ENCODE peak calls at places on chromosomes 12 and 14, in five cellular contexts. F, D, C, G and L are unnamed samples.

GRCh38 chr12:113897406-113897805 is 68.7 kb downstream of the RBM19 start:
- DNase-seq in G (no peak), C (no peak), F (no peak), D (no peak), L (no peak)

GRCh38 chr12:132347471-132347855 is 18.1 kb upstream of the GALNT9 start:
- DNase-seq in G (no peak), D (no peak), C (no peak), F (no peak), L (no peak)

GRCh38 chr12:96360550-96360949 is 39.7 kb downstream of the CDK17 start:
- DNase-seq in G (no peak), C (no peak), F (no peak), D (no peak), L (no peak)

GRCh38 chr12:68163546-68164210 is 4.1 kb upstream of the IFNG start:
- DNase-seq in G (no peak), D (no peak), F (no peak), C (no peak), L (no peak)

GRCh38 chr14:24965934-24966593 is 83.9 kb downstream of the STXBP6 start:
- DNase-seq in D (peak; percentile 90), C (no peak), G (peak; percentile 56), F (peak; percentile 28), L (peak; percentile 72)

GRCh38 chr12:69880566-69880965 is 55.5 kb downstream of the MYRFL start:
- DNase-seq in G (no peak), D (peak; percentile 38), C (no peak), F (peak; percentile 16), L (no peak)

GRCh38 chr12:56256326-56256960 is 1.7 kb downstream of the ANKRD52 start:
- DNase-seq in G (no peak), D (peak; percentile 46), C (no peak), F (no peak), L (no peak)

GRCh38 chr12:64669270-64669842 is 59.1 kb downstream of the RASSF3 start:
- DNase-seq in G (peak; percentile 66), F (no peak), D (peak; percentile 11), C (peak; percentile 70), L (peak; percentile 29)

GRCh38 chr14:94880805-94881204 is 110.9 kb upstream of the GSC start:
- DNase-seq in C (no peak), G (no peak), D (no peak), F (no peak), L (no peak)

GRCh38 chr12:9673404-9674225 is 4.1 kb downstream of the CLEC2D start:
- DNase-seq in F (peak; percentile 53), G (peak; percentile 81), C (peak; percentile 46), D (peak; percentile 92), L (peak; percentile 39)

GRCh38 chr14:28773917-28774691 is 7.5 kb downstream of the FOXG1 start:
- DNase-seq in F (peak; percentile 43), G (peak; percentile 43), D (peak; percentile 30), C (no peak), L (no peak)

GRCh38 chr12:92989715-92990484 is 60.8 kb upstream of the EEA1 start:
- DNase-seq in G (no peak), D (no peak), C (no peak), F (no peak), L (no peak)

GRCh38 chr12:120013659-120014380 is 24.8 kb downstream of the BICDL1 start:
- DNase-seq in D (no peak), G (peak; percentile 33), F (peak; percentile 30), C (no peak), L (no peak)

GRCh38 chr14:93317200-93317599 is 15.6 kb downstream of the BTBD7 start:
- DNase-seq in C (no peak), G (no peak), F (no peak), D (no peak), L (no peak)

GRCh38 chr12:79360936-79361335 is 329.8 kb downstream of the PAWR start:
- DNase-seq in F (no peak), G (no peak), C (no peak), D (no peak), L (no peak)

GRCh38 chr14:26872510-26872909 is 274.7 kb upstream of the NOVA1 start:
- DNase-seq in C (no peak), G (peak; percentile 18), D (no peak), F (no peak), L (peak; percentile 77)

GRCh38 chr12:112537710-112538396 is 119.1 kb downstream of the PTPN11 start:
- DNase-seq in G (no peak), F (peak; percentile 23), C (no peak), D (peak; percentile 12), L (no peak)

GRCh38 chr12:90959538-90960139 is 4.7 kb upstream of the CCER1 start:
- DNase-seq in D (peak; percentile 58), C (no peak), F (peak; percentile 65), G (peak; percentile 50), L (no peak)

GRCh38 chr12:57983150-57983857 is 41.9 kb downstream of the ATP23 start:
- DNase-seq in F (peak; percentile 68), D (peak; percentile 67), C (no peak), G (peak; percentile 55), L (peak; percentile 19)

GRCh38 chr14:68757618-68758081 is 35.2 kb downstream of the ZFP36L1 start:
- DNase-seq in D (peak; percentile 28), C (no peak), F (no peak), G (peak; percentile 69), L (peak; percentile 74)

GRCh38 chr12:97276198-97276580 is 186.4 kb upstream of the RMST start:
- DNase-seq in C (no peak), G (no peak), D (no peak), F (no peak), L (no peak)

GRCh38 chr12:82817368-82817767 is 130.7 kb downstream of the TMTC2 start:
- DNase-seq in C (no peak), D (no peak), F (no peak), G (no peak), L (no peak)

GRCh38 chr12:75525263-75525662 is 13.9 kb upstream of the KRR1 start:
- DNase-seq in F (no peak), C (no peak), D (peak; percentile 36), G (no peak), L (no peak)
- TF ChIP-seq CTCF in F (peak; percentile 20), C (no peak), D (peak; percentile 57), G (no peak), L (no peak)

GRCh38 chr12:49260165-49260564 is 4.7 kb upstream of the TUBA1C start:
- DNase-seq in F (no peak), D (peak; percentile 72), C (no peak), G (no peak), L (no peak)

GRCh38 chr12:49261726-49262125 is 3.2 kb upstream of the TUBA1C start:
- DNase-seq in C (no peak), G (no peak), F (no peak), D (peak; percentile 83), L (no peak)

GRCh38 chr12:49260831-49261363 is 4.0 kb upstream of the TUBA1C start:
- DNase-seq in G (no peak), C (no peak), D (no peak), F (no peak), L (no peak)

GRCh38 chr12:49256274-49256637 is 8.6 kb upstream of the TUBA1C start:
- DNase-seq in D (no peak), G (no peak), C (no peak), F (no peak), L (no peak)

DNA sequence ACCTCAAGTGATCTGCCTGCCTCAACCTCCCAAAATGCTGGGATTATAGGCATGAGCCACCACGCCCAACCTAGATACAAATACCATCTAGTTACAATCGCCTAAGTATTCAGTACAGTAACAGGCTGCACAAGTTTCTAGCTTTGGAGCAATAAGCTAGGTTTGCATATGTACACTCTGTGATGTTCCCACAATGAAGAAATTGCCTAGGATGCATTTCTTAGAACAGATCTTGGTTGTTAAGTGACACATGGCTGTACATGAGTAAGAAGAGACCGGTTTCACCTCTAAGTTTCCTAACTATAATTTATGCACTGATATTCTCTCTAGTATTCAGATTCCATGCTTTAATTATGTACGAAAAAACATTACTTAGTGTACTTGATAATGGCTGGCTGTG is 5.4 kb upstream of the TUBA1C start:
- DNase-seq in F (no peak), D (no peak), C (no peak), G (no peak), L (no peak)
- TF ChIP-seq POLR2A in F (no peak), D (no peak), C (no peak), G (no peak), L (no peak)

GRCh38 chr14:56248442-56248841 is 130.2 kb downstream of the PELI2 start:
- DNase-seq in G (no peak), F (no peak), C (no peak), D (no peak), L (no peak)

GRCh38 chr14:56241441-56241840 is 123.2 kb downstream of the PELI2 start:
- DNase-seq in D (no peak), F (no peak), C (no peak), G (no peak), L (no peak)

GRCh38 chr14:56247495-56248087 is 129.4 kb downstream of the PELI2 start:
- DNase-seq in G (peak; percentile 5), F (peak; percentile 19), D (peak; percentile 31), C (no peak), L (no peak)

GRCh38 chr14:56243110-56243509 is 124.9 kb downstream of the PELI2 start:
- DNase-seq in G (no peak), F (no peak), D (no peak), C (no peak), L (no peak)

GRCh38 chr14:56244138-56244789 is 126.1 kb downstream of the PELI2 start:
- DNase-seq in C (no peak), D (peak; percentile 94), F (peak; percentile 45), G (no peak), L (no peak)
- H3K27ac ChIP-seq in C (no peak overlapping the region), D (peak overlapping the region; percentile 88), F (peak overlapping the region; percentile 62), G (no peak overlapping the region), L (no peak overlapping the region)

DNA sequence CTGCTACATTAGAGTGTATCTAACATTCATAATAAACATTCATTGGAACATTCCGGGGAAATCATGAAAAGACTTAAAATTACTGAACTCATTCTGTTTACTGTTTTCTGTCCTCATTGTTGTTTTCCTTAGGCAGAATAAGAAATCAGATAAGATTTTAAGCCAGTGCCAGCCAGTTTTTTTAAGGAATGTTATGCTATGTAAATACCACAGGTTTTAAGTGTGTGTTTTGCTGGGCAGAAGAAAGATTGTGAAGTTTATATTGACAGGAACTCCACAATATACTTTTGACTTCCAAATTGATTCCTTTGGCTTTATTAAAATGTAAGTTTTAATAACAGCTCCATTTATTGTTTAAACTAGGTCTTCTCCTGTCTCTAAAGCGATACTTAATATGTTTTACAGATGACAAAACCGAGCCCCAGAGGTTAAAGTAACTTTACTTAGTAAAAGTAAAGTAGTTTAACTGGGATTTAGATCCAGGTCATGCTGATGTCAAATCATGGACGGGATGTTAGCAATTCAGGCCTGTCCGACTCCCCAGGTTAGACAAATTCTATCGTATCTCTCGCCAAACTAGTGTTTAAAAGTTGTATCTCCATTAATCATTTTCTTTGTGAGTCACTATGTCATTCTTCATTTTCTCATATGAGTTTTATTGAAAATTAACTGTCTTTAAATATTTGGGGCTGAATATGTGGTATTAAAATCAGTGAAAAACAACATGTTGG is 1.8 kb downstream of the LARP4 start:
- DNase-seq in G (peak; percentile 26), C (no peak), F (no peak), D (no peak), L (no peak)
- TF ChIP-seq CTCF in G (no peak), C (no peak), F (no peak), D (no peak), L (no peak)

GRCh38 chr12:110776410-110776809 is 33.7 kb upstream of the PPP1CC start:
- DNase-seq in D (no peak), G (no peak), F (no peak), C (no peak), L (no peak)
- TF ChIP-seq POLR2A in D (no peak), G (no peak), F (no peak), C (no peak), L (no peak)

GRCh38 chr14:105195051-105195450 is 13.9 kb upstream of the NUDT14 start:
- DNase-seq in D (no peak), C (no peak), G (no peak), F (no peak), L (no peak)
- H3K27ac ChIP-seq in D (no peak overlapping the region), C (no peak overlapping the region), G (no peak overlapping the region), F (no peak overlapping the region), L (no peak overlapping the region)

GRCh38 chr12:52913424-52913821 is 8.5 kb upstream of the KRT8 start:
- DNase-seq in F (no peak), D (no peak), C (no peak), G (no peak), L (peak; percentile 50)
- TF ChIP-seq CTCF in F (no peak), D (no peak), C (no peak), G (no peak), L (no peak)